ENCODE peak calls at places on chromosomes 7 and 10, in nine cellular contexts. D is left lung, W is RWPE1, U is Panc1, X is esophagus muscularis mucosa, B is activated B cell treated with CpG ODN at 0.5 μM for 24 hours, F is fibroblast of pulmonary artery, E is endothelial cell, S is endothelial cell of umbilical vein. Y is an unnamed sample.

GRCh38 chr10:72954596-72955569 is at the start of gene PLA2G12B:
- DNase-seq in X (no peak), E (no peak), F (no peak), B (no peak), S (no peak), U (no peak), W (no peak), D (no peak), Y (no peak)

GRCh38 chr10:88065384-88066049 is 202.1 kb downstream of the PTEN start:
- DNase-seq in U (no peak), F (no peak), S (no peak), E (no peak), W (no peak), D (no peak), B (no peak), X (no peak), Y (no peak)

GRCh38 chr7:87628780-87629569 is 777 bp downstream of the RUNDC3B start:
- DNase-seq in U (no peak), F (peak; percentile 2), D (peak; percentile 78), S (peak; percentile 13), W (peak; percentile 8), E (peak; percentile 20), B (peak; percentile 44), X (no peak), Y (peak; percentile 17)

GRCh38 chr10:49651039-49651835 is 28.2 kb upstream of the C10orf53 start:
- DNase-seq in X (peak; percentile 88), E (no peak), S (no peak), F (no peak), B (no peak), U (no peak), D (no peak), W (no peak), Y (no peak)

GRCh38 chr10:131854579-131855335 is 46.1 kb upstream of the PPP2R2D start:
- DNase-seq in S (no peak), U (no peak), X (no peak), B (no peak), D (peak; percentile 50), E (no peak), F (no peak), W (no peak), Y (no peak)

GRCh38 chr10:68489919-68490318 is 18.1 kb upstream of the DNA2 start:
- DNase-seq in E (no peak), B (no peak), S (no peak), F (no peak), U (no peak), W (no peak), X (no peak), D (no peak), Y (no peak)

GRCh38 chr10:13673165-13673564 is 86.4 kb downstream of the PRPF18 start:
- DNase-seq in E (no peak), F (no peak), W (no peak), B (no peak), U (no peak), X (no peak), S (no peak), D (no peak), Y (no peak)

GRCh38 chr7:39540320-39540719 is 25.9 kb upstream of the YAE1 start:
- DNase-seq in X (peak; percentile 62), B (no peak), W (no peak), U (no peak), E (no peak), D (no peak), S (no peak), F (no peak), Y (no peak)

GRCh38 chr7:30019960-30020359 is 6.5 kb downstream of the FKBP14 start:
- DNase-seq in W (no peak), D (no peak), E (no peak), B (no peak), U (no peak), S (peak; percentile 37), F (peak; percentile 20), X (no peak), Y (no peak)

GRCh38 chr7:157475095-157475494 is 138.3 kb downstream of the DNAJB6 start:
- DNase-seq in E (no peak), F (no peak), D (no peak), X (no peak), B (no peak), W (no peak), U (no peak), S (no peak), Y (no peak)

GRCh38 chr7:17989546-17989945 is 38.1 kb downstream of the PRPS1L1 start:
- DNase-seq in X (no peak), U (no peak), B (no peak), S (peak; percentile 51), E (no peak), W (no peak), D (no peak), F (no peak), Y (no peak)

GRCh38 chr7:17994079-17994478 is 33.6 kb downstream of the PRPS1L1 start:
- DNase-seq in D (no peak), B (no peak), S (no peak), W (no peak), U (no peak), E (no peak), X (no peak), F (no peak), Y (no peak)

GRCh38 chr7:17988858-17989257 is 38.8 kb downstream of the PRPS1L1 start:
- DNase-seq in X (no peak), E (no peak), D (no peak), B (no peak), F (no peak), W (no peak), S (no peak), U (no peak), Y (no peak)

GRCh38 chr7:17990761-17991160 is 36.9 kb downstream of the PRPS1L1 start:
- DNase-seq in X (no peak), F (no peak), D (no peak), B (no peak), E (no peak), S (no peak), W (no peak), U (no peak), Y (no peak)

GRCh38 chr7:17991866-17992648 is 35.6 kb downstream of the PRPS1L1 start:
- DNase-seq in F (no peak), B (no peak), E (peak; percentile 30), S (no peak), X (no peak), D (no peak), W (no peak), U (no peak), Y (no peak)
- TF ChIP-seq CTCF in F (peak; percentile 19), B (no peak), E (peak; percentile 37), S (no peak), X (no peak), D (no peak), W (no peak), U (peak; percentile 54), Y (no peak)

DNA sequence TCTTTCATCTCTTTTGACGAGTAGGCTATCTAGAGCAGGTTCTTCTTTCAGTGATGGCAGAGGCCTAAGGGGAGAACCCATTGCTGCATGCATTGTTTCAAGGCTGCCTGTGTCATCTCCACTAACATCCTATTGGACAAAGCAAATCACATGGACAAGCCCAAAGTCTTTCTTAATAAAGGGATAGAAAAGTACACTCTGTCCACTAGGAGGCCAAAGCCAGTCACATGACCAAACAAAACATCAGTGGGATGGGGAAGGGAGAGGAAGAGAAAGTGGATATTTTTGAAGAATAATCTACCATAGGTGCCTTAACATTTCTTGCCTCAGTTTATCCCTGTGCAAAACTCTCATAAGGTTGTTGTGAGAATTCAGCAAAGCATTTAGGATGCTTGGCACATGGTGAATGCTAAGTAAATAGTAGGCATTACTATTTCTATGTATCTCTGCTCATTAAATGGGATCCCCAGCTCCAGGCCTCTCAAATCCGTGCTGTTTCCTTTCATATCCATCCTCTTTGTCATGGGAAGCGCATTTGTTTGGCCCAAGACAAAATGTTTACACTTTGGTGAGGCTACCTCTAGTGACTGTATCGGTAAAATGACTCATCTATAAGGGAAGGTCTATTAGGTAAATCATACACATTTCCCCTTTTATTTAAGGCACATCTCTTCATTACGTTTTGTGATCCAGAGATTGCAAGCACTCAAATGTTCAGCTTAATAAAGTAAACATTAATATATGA is 16.7 kb upstream of the CADPS2 start:
- DNase-seq in X (no peak), D (no peak), S (no peak), F (no peak), B (no peak), E (no peak), U (no peak), W (no peak), Y (no peak)
- TF ChIP-seq CTCF in X (no peak), D (no peak), S (peak; percentile 22), F (no peak), B (no peak), E (peak; percentile 51), U (peak; percentile 12), W (no peak), Y (peak; percentile 23)

GRCh38 chr7:76512941-76513816 is 2.8 kb downstream of the UPK3B start:
- DNase-seq in D (peak; percentile 69), B (no peak), E (peak; percentile 64), X (no peak), U (no peak), F (peak; percentile 11), W (no peak), S (peak; percentile 1), Y (no peak)
- TF ChIP-seq CTCF in D (no peak), B (no peak), E (peak; percentile 65), X (no peak), U (peak; percentile 41), F (peak; percentile 39), W (peak; percentile 47), S (peak; percentile 34), Y (peak; percentile 51)

GRCh38 chr10:123897146-123897545 is 5.5 kb upstream of the CPXM2 start:
- DNase-seq in W (no peak), D (no peak), E (no peak), U (no peak), X (no peak), B (no peak), S (no peak), F (no peak), Y (no peak)
- TF ChIP-seq CTCF in W (no peak), D (no peak), E (peak; percentile 48), U (no peak), X (peak; percentile 14), B (no peak), S (no peak), F (no peak), Y (peak; percentile 41)

GRCh38 chr7:142375710-142376313 is 118.0 kb upstream of the PRSS58 start:
- DNase-seq in S (peak; percentile 28), U (no peak), D (no peak), F (no peak), E (peak; percentile 66), W (peak; percentile 57), B (no peak), X (no peak), Y (no peak)
- TF ChIP-seq CTCF in S (peak; percentile 13), U (no peak), D (no peak), F (no peak), E (no peak), W (peak; percentile 12), B (no peak), X (no peak), Y (peak; percentile 35)

GRCh38 chr7:136897676-136898075 is 29.2 kb downstream of the CHRM2 start:
- DNase-seq in U (no peak), W (no peak), X (no peak), E (no peak), D (no peak), F (no peak), S (no peak), B (no peak), Y (no peak)

GRCh38 chr7:136900005-136900404 is 31.6 kb downstream of the CHRM2 start:
- DNase-seq in E (no peak), W (no peak), X (no peak), B (no peak), D (no peak), S (no peak), F (no peak), U (no peak), Y (no peak)

GRCh38 chr7:136890379-136890778 is 21.9 kb downstream of the CHRM2 start:
- DNase-seq in D (no peak), W (no peak), X (no peak), S (no peak), B (no peak), U (no peak), F (no peak), E (no peak), Y (no peak)

GRCh38 chr7:136894789-136895188 is 26.3 kb downstream of the CHRM2 start:
- DNase-seq in F (no peak), E (no peak), S (no peak), X (no peak), B (no peak), D (no peak), U (no peak), W (no peak), Y (no peak)
- TF ChIP-seq CTCF in F (no peak), E (no peak), S (no peak), X (no peak), B (no peak), D (no peak), U (no peak), W (no peak), Y (no peak)

Y was measured in progenitor cell of endocrine pancreas.